ENCODE peak calls at places on chromosomes 7 and 10, in six cellular contexts. I, E, V, O, F and L are unnamed samples.

GRCh38 chr7:73960548-73960947 is 67.4 kb upstream of the ELN start:
- DNase-seq in I (no peak), E (no peak), V (no peak), O (no peak), F (peak), L (peak)

GRCh38 chr7:100818825-100819224 is 8.5 kb downstream of the EPHB4 start:
- DNase-seq in I (no peak), E (no peak), V (no peak), O (no peak), F (no peak), L (no peak)

GRCh38 chr10:102744374-102745051 is 765 bp downstream of the WBP1L start:
- DNase-seq in I (peak), E (no peak), V (no peak), O (no peak), F (no peak), L (peak)

GRCh38 chr10:30184397-30185033 is 125.1 kb upstream of the JCAD start:
- DNase-seq in I (no peak), E (no peak), V (no peak), O (no peak), F (no peak), L (no peak)

GRCh38 chr10:96334888-96335526 is 23.8 kb downstream of the OPALIN start:
- DNase-seq in I (peak), E (no peak), V (peak), O (no peak), F (peak), L (peak)

GRCh38 chr7:116588225-116588624 is 63.4 kb downstream of the CAV1 start:
- DNase-seq in I (peak), E (no peak), V (no peak), O (no peak), F (peak), L (peak)

GRCh38 chr7:98295467-98296220 is 14.2 kb downstream of the BRI3 start:
- DNase-seq in I (no peak), E (no peak), V (no peak), O (no peak), F (no peak), L (no peak)

GRCh38 chr7:149765399-149766121 is 7.8 kb downstream of the ZNF467 start:
- DNase-seq in I (no peak), E (no peak), V (no peak), O (no peak), F (no peak), L (no peak)

GRCh38 chr7:2384354-2385243 is 18.8 kb upstream of the CHST12 start:
- DNase-seq in I (peak), E (no peak), V (no peak), O (no peak), F (peak), L (no peak)

GRCh38 chr7:46725136-46725535 is 804.1 kb upstream of the IGFBP3 start:
- DNase-seq in I (no peak), E (no peak), V (no peak), O (no peak), F (no peak), L (no peak)

GRCh38 chr10:5603091-5603847 is 63.1 kb downstream of the ASB13 start:
- DNase-seq in I (no peak), E (no peak), V (no peak), O (no peak), F (no peak), L (no peak)

GRCh38 chr10:113335603-113336002 is 217.2 kb upstream of the HABP2 start:
- DNase-seq in I (no peak), E (no peak), V (no peak), O (no peak), F (no peak), L (no peak)